ENCODE peak calls at places on chromosomes 3 and 15, in five cellular contexts. Q is psoas muscle; E is OCI-LY7; Y is right cardiac atrium; X is CD8-positive, alpha-beta T cell. N is an unnamed sample. For H3K4me1, the result is how much of the 10 kb centered on the place peaks cover.

GRCh38 chr15:94844533-94845390 is 613.4 kb downstream of the MCTP2 start:
- DNase-seq in Q (peak), E (no peak), Y (peak), X (no peak), N (peak)

GRCh38 chr3:120569224-120569915 is 26.8 kb upstream of the NDUFB4 start:
- DNase-seq in Q (no peak), E (no peak), Y (no peak), X (no peak), N (no peak)

GRCh38 chr3:148646126-148646660 is 51.5 kb upstream of the AGTR1 start:
- DNase-seq in Q (no peak), E (no peak), Y (no peak), X (no peak), N (no peak)

GRCh38 chr3:81936817-81937216 is 175.4 kb upstream of the GBE1 start:
- DNase-seq in Q (no peak), E (no peak), Y (no peak), X (no peak), N (no peak)

GRCh38 chr3:147939425-147940196 is 530.4 kb downstream of the ZIC1 start:
- DNase-seq in Q (no peak), E (no peak), Y (no peak), X (no peak), N (no peak)

GRCh38 chr15:75929799-75930565 is 26.3 kb downstream of the FBXO22 start:
- DNase-seq in Q (no peak), E (no peak), Y (no peak), X (no peak), N (no peak)

GRCh38 chr3:55060921-55061555 is 133.2 kb upstream of the LRTM1 start:
- DNase-seq in Q (no peak), E (no peak), Y (no peak), X (no peak), N (no peak)

GRCh38 chr3:53858096-53858741 is 11.9 kb downstream of the IL17RB start:
- DNase-seq in Q (no peak), E (no peak), Y (no peak), X (no peak), N (no peak)

GRCh38 chr3:190514163-190515153 is 573 bp downstream of the IL1RAP start:
- DNase-seq in Q (peak), E (peak), Y (peak), X (peak), N (peak)

DNA sequence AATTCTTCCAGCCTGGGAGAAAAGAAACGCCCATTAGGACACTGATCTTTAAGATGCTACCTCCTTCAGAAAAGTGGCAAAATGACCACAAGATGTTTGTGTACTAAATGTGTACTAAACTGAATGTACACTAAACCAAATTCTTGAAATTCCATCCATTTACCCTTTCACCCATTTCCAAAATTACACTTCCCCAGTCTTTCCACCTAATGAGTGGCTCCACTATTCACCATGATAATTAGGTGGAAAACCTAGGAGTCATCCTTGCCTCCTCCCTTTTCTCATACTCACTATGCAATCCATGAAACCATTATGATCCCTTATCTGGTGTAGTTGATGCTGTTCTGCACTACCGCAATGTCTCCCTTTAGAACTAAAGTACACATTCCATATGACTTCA is 452.1 kb upstream of the THBS1 start:
- DNase-seq in Q (no peak), E (no peak), Y (no peak), X (no peak), N (no peak)
- H3K4me1 ChIP-seq in Q (under half), E (under half), Y (under half), X (under half), N (under half)

DNA sequence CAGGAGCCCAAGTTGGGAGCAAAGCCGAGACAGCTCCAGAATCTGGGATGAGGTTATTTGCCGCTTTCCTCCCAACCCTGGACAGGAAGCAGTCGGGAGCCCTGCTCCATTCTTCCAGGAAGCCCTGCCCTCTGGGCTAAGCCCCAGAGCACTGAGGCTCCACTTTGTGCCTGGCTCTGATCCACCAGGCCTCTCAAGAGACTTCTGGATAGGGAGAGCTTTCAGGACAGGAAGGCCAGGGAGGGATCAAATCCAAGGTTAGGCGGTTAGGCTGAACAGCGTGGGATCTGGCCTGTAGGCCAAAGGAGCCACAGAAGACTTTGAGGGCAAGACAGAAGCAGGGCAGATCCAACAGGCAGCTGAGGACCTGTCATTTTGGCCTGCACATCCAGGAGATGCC is 835 bp downstream of the STOML1 start:
- DNase-seq in Q (peak), E (no peak), Y (peak), X (no peak), N (peak)
- H3K27ac ChIP-seq in Q (peak), E (no peak), Y (peak), X (no peak), N (peak)

DNA sequence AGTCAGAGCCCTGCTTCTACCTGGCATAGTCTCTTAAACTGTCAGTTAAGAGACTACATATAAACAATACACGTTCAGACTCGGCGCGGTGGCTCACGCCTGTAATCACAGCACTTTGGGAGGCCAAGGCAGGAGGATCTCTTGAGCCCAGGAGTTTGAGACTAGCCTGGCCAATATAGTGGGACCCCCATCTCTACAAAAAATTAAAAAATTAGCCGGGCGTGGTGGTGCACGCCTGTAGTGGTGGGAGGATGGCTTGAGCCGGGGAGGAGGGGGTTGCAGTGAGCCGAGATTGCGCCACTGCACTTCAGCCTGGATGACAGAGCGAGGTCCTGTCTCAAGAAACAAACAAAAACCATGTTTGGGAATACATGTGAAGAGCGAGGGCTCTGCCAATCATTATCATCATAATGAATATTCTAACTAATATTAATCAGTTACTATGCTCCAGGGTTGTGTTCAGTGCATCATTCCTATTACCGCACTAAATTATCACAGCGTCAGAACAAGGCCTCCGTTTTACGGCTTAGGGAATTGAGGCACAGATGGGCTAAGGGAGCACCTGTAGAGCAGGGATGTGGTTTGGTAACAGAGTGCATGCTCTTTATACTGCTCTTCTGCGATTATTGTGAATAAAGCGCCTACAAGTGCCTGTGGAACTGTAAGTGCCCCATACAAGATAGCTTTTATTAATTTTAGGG is 844 bp upstream of the UQCC5 start:
- DNase-seq in Q (peak), E (no peak), Y (no peak), X (no peak), N (no peak)
- H3K4me1 ChIP-seq in Q (under half), E (half or more), Y (under half), X (under half), N (under half)

DNA sequence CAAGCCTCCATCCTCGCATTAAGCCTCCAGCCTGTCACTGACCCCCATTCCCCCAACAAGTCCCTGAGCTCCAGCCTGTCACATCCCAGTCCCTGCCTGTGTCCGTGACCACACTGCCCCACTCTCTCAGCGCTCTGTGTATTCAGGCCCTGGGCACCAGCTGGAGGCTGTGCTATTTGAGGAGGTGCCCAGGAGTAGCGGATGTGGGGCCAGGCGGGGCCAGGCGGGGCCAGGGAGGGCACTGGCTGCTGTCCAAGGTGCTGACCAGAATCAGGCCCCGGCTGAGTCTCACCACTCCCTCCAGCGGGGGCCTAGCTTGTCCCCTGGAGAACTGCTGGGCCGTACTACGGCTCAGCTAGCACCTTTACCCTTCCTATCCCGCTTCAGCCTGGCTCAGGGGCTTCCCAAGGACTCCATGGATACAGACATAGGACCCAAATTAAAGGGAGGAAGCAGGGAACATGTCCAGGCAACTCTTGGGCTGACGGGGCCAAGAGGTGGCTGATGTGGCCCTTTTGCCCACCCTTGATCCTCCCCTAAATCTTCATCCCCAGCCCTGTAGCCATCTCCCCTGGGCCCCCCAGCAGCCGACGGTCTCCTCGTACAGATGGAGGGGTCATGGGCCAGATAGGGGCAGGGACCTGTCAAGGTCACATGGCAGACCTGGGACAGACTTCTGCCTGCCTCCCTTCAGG is 1.1 kb downstream of the HHATL start:
- DNase-seq in Q (peak), E (peak), Y (peak), X (peak), N (no peak)
- H3K27ac ChIP-seq in Q (peak), E (no peak), Y (peak), X (no peak), N (no peak)

DNA sequence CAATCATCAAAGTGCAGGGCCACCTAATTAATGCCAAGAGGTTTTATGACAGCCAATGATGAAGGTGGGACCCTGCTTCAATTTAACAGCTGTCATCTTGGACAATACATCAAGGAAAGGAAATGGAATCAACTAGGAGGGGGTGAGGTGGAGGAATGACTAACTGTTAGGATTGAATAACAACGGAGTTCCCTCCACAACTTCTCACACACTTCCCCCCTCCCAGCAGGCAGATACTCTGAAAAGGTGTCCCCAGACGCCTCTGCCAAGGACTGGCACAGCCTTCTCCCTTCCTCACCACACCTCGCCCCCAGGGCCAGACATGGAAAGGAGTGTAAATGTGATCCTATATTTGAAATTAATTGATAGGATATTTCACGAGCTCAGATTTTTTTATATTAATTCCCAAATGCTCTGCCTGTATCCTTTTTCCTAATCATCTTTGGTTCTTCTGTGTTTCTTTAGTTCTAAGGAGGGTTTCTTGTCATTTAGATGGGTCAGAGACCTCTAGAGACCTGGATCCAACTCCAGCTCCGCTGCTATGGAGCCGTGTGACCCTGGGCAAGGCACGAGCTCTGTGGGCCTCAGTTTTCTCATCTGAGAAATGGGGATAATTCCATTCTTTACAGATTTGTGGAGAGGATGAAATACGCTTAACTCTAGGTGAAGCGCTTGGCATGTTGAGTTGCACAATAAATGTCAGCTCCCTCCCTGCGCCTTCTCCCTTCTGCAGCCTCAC is 1.1 kb downstream of the DCLK3 start:
- DNase-seq in Q (no peak), E (no peak), Y (no peak), X (no peak), N (no peak)
- H3K4me1 ChIP-seq in Q (under half), E (under half), Y (under half), X (under half), N (under half)